ENCODE peak calls at places on chromosomes 4 and X, in six cellular contexts. Y is GM20000, M is body of pancreas, S is putamen, C is EL, D is midbrain. L is an unnamed sample.

GRCh38 chr4:142727152-142727551 is 118.9 kb downstream of the INPP4B start:
- DNase-seq in Y (no peak), M (no peak), S (no peak), C (no peak), D (no peak), L (no peak)

GRCh38 chr4:135365065-135365464 is 1163.5 kb upstream of the PABPC4L start:
- DNase-seq in Y (no peak), M (no peak), S (no peak), C (peak), D (no peak), L (no peak)

GRCh38 chr4:158159054-158159717 is 13.6 kb downstream of the GASK1B start:
- DNase-seq in Y (no peak), M (no peak), S (no peak), C (peak), D (no peak), L (no peak)

GRCh38 chrX:39677585-39677984 is 420.2 kb downstream of the BCOR start:
- DNase-seq in Y (no peak), M (no peak), S (no peak), C (no peak), D (no peak), L (no peak)

GRCh38 chrX:1528186-1528883 is 8.7 kb downstream of the P2RY8 start:
- DNase-seq in Y (no peak), M (no peak), S (no peak), C (no peak), D (no peak), L (no peak)

GRCh38 chr4:44446801-44447562 is 1.6 kb downstream of the KCTD8 start:
- DNase-seq in Y (no peak), M (peak), S (no peak), C (no peak), D (no peak), L (peak)

GRCh38 chr4:77445846-77446245 is 159.8 kb upstream of the CXCL13 start:
- DNase-seq in Y (no peak), M (no peak), S (no peak), C (no peak), D (no peak), L (no peak)

GRCh38 chr4:113684534-113685091 is 76.9 kb downstream of the CAMK2D start:
- DNase-seq in Y (peak), M (peak), S (peak), C (peak), D (peak), L (peak)

GRCh38 chrX:19975862-19976261 is 15.0 kb downstream of the BCLAF3 start:
- DNase-seq in Y (no peak), M (no peak), S (no peak), C (no peak), D (no peak), L (no peak)

L was measured in NCI-H82.